ENCODE peak calls at places on chromosomes 2 and 18, in nine cellular contexts. G, T, F, V, Z, L, J, D and E are unnamed samples.
A peak's percentile ranks its signal among the peaks of the same experiment; 100 is the strongest.

GRCh38 chr2:20608666-20609348 is 42.1 kb downstream of the HS1BP3 start:
- DNase-seq in T (peak; percentile 28), J (no peak), G (no peak), V (no peak), Z (no peak), F (no peak), D (no peak), L (no peak), E (no peak)

GRCh38 chr2:237026981-237027711 is 58.5 kb upstream of the COPS8 start:
- DNase-seq in F (peak; percentile 25), G (peak; percentile 23), V (no peak), J (peak; percentile 33), Z (peak; percentile 53), T (peak; percentile 86), L (no peak), D (peak; percentile 25), E (peak; percentile 64)

GRCh38 chr18:39620551-39621168 is 2055.1 kb upstream of the CELF4 start:
- DNase-seq in D (no peak), J (no peak), F (no peak), V (no peak), Z (no peak), T (no peak), L (no peak), G (no peak), E (no peak)

GRCh38 chr2:205411558-205411957 is 270.7 kb upstream of the NRP2 start:
- DNase-seq in V (no peak), T (peak; percentile 79), L (no peak), G (no peak), J (no peak), F (no peak), D (no peak), Z (no peak), E (no peak)

GRCh38 chr2:133642831-133643230 is 74.6 kb upstream of the NCKAP5 start:
- DNase-seq in Z (no peak), D (no peak), F (no peak), V (no peak), G (no peak), J (no peak), T (no peak), L (no peak), E (no peak)

GRCh38 chr2:110852541-110853263 is 120.3 kb downstream of the ACOXL start:
- DNase-seq in Z (no peak), F (no peak), L (no peak), J (no peak), D (no peak), G (no peak), T (no peak), V (no peak), E (no peak)

GRCh38 chr2:239921843-239922242 is 103.3 kb downstream of the NDUFA10 start:
- DNase-seq in T (no peak), D (no peak), V (no peak), G (no peak), J (no peak), F (no peak), L (no peak), Z (no peak), E (no peak)

GRCh38 chr18:55220523-55220922 is 261.3 kb upstream of the CCDC68 start:
- DNase-seq in V (peak; percentile 35), Z (no peak), F (no peak), L (peak; percentile 39), T (no peak), G (no peak), D (no peak), J (no peak), E (no peak)

GRCh38 chr2:38610851-38611801 is 8.4 kb upstream of the HNRNPLL start:
- DNase-seq in J (no peak), V (peak; percentile 32), F (no peak), Z (no peak), L (peak; percentile 77), T (no peak), D (no peak), G (no peak), E (no peak)

GRCh38 chr2:31271851-31272267 is 37.9 kb downstream of the EHD3 start:
- DNase-seq in J (no peak), T (no peak), L (no peak), F (peak; percentile 3), D (no peak), Z (no peak), G (no peak), V (no peak), E (no peak)

GRCh38 chr18:70659026-70659726 is 370.3 kb downstream of the SOCS6 start:
- DNase-seq in T (no peak), L (no peak), V (no peak), J (no peak), D (no peak), G (peak; percentile 39), Z (no peak), F (no peak), E (no peak)

GRCh38 chr2:164920430-164920829 is 34.9 kb downstream of the SLC38A11 start:
- DNase-seq in D (no peak), V (no peak), Z (peak; percentile 89), J (peak; percentile 87), L (no peak), T (no peak), F (peak; percentile 84), G (no peak), E (peak; percentile 56)

GRCh38 chr2:99442837-99443236 is 47.0 kb downstream of the REV1 start:
- DNase-seq in V (no peak), D (no peak), L (no peak), Z (peak; percentile 20), T (no peak), F (no peak), J (no peak), G (no peak), E (no peak)

GRCh38 chr2:207833265-207833751 is 63.6 kb upstream of the FZD5 start:
- DNase-seq in Z (no peak), D (no peak), V (no peak), F (no peak), J (no peak), L (peak; percentile 26), T (no peak), G (no peak), E (no peak)

GRCh38 chr18:48944634-48945033 is 6.1 kb downstream of the SMAD7 start:
- DNase-seq in D (no peak), L (no peak), V (no peak), J (no peak), Z (no peak), T (peak; percentile 17), F (no peak), G (no peak), E (no peak)

GRCh38 chr18:59783138-59783537 is 85.9 kb upstream of the CCBE1 start:
- DNase-seq in D (peak; percentile 47), T (no peak), L (peak; percentile 35), G (no peak), F (peak; percentile 43), V (peak; percentile 30), Z (no peak), J (no peak), E (peak; percentile 34)

GRCh38 chr18:38940863-38941531 is 1375.4 kb upstream of the CELF4 start:
- DNase-seq in G (peak; percentile 16), Z (peak; percentile 21), J (peak; percentile 100), V (peak; percentile 76), T (no peak), D (peak; percentile 12), F (no peak), L (peak; percentile 91), E (peak; percentile 15)

GRCh38 chr2:70906439-70907018 is 29.2 kb upstream of the ATP6V1B1 start:
- DNase-seq in F (no peak), J (no peak), G (no peak), D (no peak), V (no peak), Z (no peak), T (no peak), L (no peak), E (no peak)

GRCh38 chr2:96489673-96490072 is 15.5 kb downstream of the NEURL3 start:
- DNase-seq in L (no peak), D (no peak), J (no peak), V (no peak), T (no peak), F (no peak), Z (no peak), G (no peak), E (no peak)

DNA sequence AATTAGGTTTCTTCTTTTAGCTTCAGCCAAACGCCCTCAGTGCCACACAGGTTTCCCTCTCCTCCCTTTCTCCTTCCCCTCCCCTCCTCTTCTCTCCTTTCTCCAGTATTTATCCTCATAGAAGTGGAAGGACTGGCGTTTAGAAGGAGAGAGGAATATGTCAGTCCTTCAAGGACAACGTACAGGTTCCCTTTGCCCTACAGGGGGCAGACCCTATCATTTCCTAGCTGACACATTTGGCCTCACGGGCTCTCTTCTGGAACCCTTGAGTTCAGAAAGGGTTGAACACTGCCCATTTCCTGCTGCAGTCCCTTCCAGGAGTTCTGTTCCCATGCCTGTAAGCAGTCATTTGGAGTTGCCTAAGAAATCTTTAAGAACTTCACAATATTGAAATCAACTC is 46.1 kb downstream of the CDCA7 start:
- DNase-seq in J (no peak), Z (no peak), F (no peak), T (no peak), G (no peak), D (no peak), L (no peak), V (no peak), E (no peak)
- TF ChIP-seq CTCF in J (peak; percentile 50), Z (no peak), F (peak; percentile 24), T (no peak), G (no peak), D (peak; percentile 75), L (peak; percentile 51), V (peak; percentile 42), E (peak; percentile 23)

DNA sequence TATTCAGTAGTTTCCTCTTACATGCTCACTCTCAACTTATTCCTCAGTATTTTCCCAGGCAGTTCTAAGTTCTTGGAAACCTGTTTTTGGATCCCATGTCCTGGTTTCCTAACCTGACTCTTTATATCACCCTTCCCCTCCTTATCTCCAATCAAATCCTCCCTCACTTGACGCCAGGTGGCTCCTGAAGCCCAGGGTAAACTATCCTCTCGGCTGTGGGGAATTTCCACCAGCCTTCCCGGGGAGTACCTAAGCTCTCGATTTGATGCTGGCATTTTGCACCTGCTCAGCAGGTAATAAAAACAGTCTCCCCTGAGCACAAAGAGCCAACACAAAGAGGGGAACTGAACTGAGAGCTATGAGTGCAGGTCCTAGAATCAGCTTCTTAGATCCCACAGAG is 538.0 kb downstream of the SLC4A3 start:
- DNase-seq in Z (no peak), J (no peak), V (no peak), G (no peak), L (no peak), F (no peak), D (no peak), T (no peak), E (no peak)
- TF ChIP-seq CTCF in Z (no peak), J (peak; percentile 60), V (no peak), G (no peak), L (no peak), F (no peak), D (no peak), T (no peak), E (no peak)

GRCh38 chr18:8901019-8901418 is 195.7 kb downstream of the MTCL1 start:
- DNase-seq in G (no peak), V (no peak), Z (no peak), F (no peak), L (no peak), T (no peak), J (no peak), D (no peak), E (no peak)
- TF ChIP-seq CTCF in G (no peak), V (no peak), Z (no peak), F (no peak), L (no peak), T (no peak), J (no peak), D (no peak), E (no peak)

GRCh38 chr2:7766302-7766701 is 849.1 kb downstream of the RNF144A start:
- DNase-seq in Z (no peak), F (no peak), D (no peak), G (no peak), L (no peak), V (no peak), T (no peak), J (no peak), E (no peak)
- TF ChIP-seq CTCF in Z (no peak), F (no peak), D (no peak), G (no peak), L (no peak), V (no peak), T (no peak), J (no peak), E (no peak)